ENCODE peak calls at places on chromosomes 5 and 9, in nine cellular contexts. K is activated CD4-positive, CD25-positive, alpha-beta regulatory T cell treated with anti-CD3 and anti-CD28 coated beads, Interleukin-2, amount 50 U/mL, for 72 hours; J is amniotic epithelial cell; C is RPMI8226; Y is fibroblast of lung; M is NCI-H2171; V is T-helper 9 cell; A is G401; N is EH. E is an unnamed sample.

GRCh38 chr5:166441-167372 is 24.6 kb upstream of the LRRC14B start:
- DNase-seq in K (peak), J (no peak), C (no peak), Y (no peak), M (no peak), V (no peak), A (no peak), N (no peak), E (no peak)

GRCh38 chr9:127196826-127197145 is 67.8 kb upstream of the GARNL3 start:
- DNase-seq in K (no peak), J (no peak), C (no peak), Y (peak), M (no peak), V (no peak), A (peak), N (no peak), E (no peak)

GRCh38 chr5:72947523-72947922 is 8.3 kb upstream of the FCHO2 start:
- DNase-seq in K (no peak), J (no peak), C (no peak), Y (no peak), M (no peak), V (no peak), A (no peak), N (no peak), E (no peak)

GRCh38 chr5:103918668-103919367 is 356.2 kb upstream of the NUDT12 start:
- DNase-seq in K (no peak), J (peak), C (no peak), Y (peak), M (no peak), V (no peak), A (peak), N (peak), E (no peak)

GRCh38 chr5:145827275-145827674 is 7.9 kb downstream of the PRELID2 start:
- DNase-seq in K (no peak), J (no peak), C (no peak), Y (no peak), M (no peak), V (no peak), A (no peak), N (no peak), E (no peak)

GRCh38 chr5:98569288-98569687 is 204.2 kb upstream of the RGMB start:
- DNase-seq in K (no peak), J (peak), C (no peak), Y (no peak), M (no peak), V (no peak), A (no peak), N (no peak), E (no peak)

GRCh38 chr5:179680014-179680779 is 637 bp downstream of the CBY3 start:
- DNase-seq in K (no peak), J (no peak), C (no peak), Y (no peak), M (no peak), V (no peak), A (no peak), N (no peak), E (no peak)

GRCh38 chr5:75460947-75461346 is 50.5 kb downstream of the CERT1 start:
- DNase-seq in K (no peak), J (no peak), C (no peak), Y (no peak), M (no peak), V (no peak), A (peak), N (no peak), E (peak)

GRCh38 chr9:21933281-21933680 is 60.9 kb downstream of the CDKN2A start:
- DNase-seq in K (no peak), J (no peak), C (no peak), Y (no peak), M (no peak), V (no peak), A (no peak), N (no peak), E (no peak)

GRCh38 chr5:98904786-98905185 is 24.0 kb downstream of the CHD1 start:
- DNase-seq in K (no peak), J (peak), C (no peak), Y (peak), M (no peak), V (no peak), A (no peak), N (peak), E (no peak)

GRCh38 chr5:125528881-125529280 is 782.4 kb upstream of the ZNF608 start:
- DNase-seq in K (no peak), J (peak), C (no peak), Y (no peak), M (no peak), V (no peak), A (no peak), N (no peak), E (no peak)

GRCh38 chr9:17065062-17065461 is 69.8 kb upstream of the CNTLN start:
- DNase-seq in K (no peak), J (no peak), C (no peak), Y (no peak), M (no peak), V (no peak), A (no peak), N (no peak), E (no peak)

GRCh38 chr9:112532427-112532826 is 45.8 kb downstream of the KIAA1958 start:
- DNase-seq in K (no peak), J (peak), C (no peak), Y (peak), M (no peak), V (no peak), A (peak), N (peak), E (no peak)

GRCh38 chr5:104218200-104218599 is 655.6 kb upstream of the NUDT12 start:
- DNase-seq in K (no peak), J (no peak), C (no peak), Y (no peak), M (no peak), V (no peak), A (no peak), N (no peak), E (no peak)

GRCh38 chr5:113663879-113664278 is 150.4 kb downstream of the YTHDC2 start:
- DNase-seq in K (no peak), J (peak), C (peak), Y (peak), M (peak), V (peak), A (peak), N (peak), E (no peak)

GRCh38 chr5:33282696-33283095 is 158.1 kb upstream of the TARS1 start:
- DNase-seq in K (no peak), J (no peak), C (no peak), Y (no peak), M (no peak), V (no peak), A (no peak), N (no peak), E (no peak)

GRCh38 chr5:12870870-12871539 is 966.8 kb upstream of the CTNND2 start:
- DNase-seq in K (no peak), J (no peak), C (no peak), Y (no peak), M (no peak), V (no peak), A (no peak), N (no peak), E (no peak)

GRCh38 chr5:32276173-32276853 is 36.4 kb downstream of the MTMR12 start:
- DNase-seq in K (no peak), J (peak), C (peak), Y (peak), M (no peak), V (no peak), A (no peak), N (peak), E (no peak)

GRCh38 chr5:143564417-143564816 is 160.9 kb upstream of the NR3C1 start:
- DNase-seq in K (no peak), J (no peak), C (peak), Y (no peak), M (no peak), V (no peak), A (no peak), N (no peak), E (no peak)

GRCh38 chr5:178590924-178591423 is 781 bp upstream of the COL23A1 start:
- DNase-seq in K (no peak), J (no peak), C (no peak), Y (peak), M (no peak), V (no peak), A (no peak), N (peak), E (no peak)

GRCh38 chr9:128911529-128912035 is 9.2 kb upstream of the PHYHD1 start:
- DNase-seq in K (no peak), J (no peak), C (no peak), Y (peak), M (no peak), V (no peak), A (no peak), N (peak), E (no peak)

GRCh38 chr9:130681769-130682489 is 11.7 kb upstream of the EXOSC2 start:
- DNase-seq in K (peak), J (no peak), C (peak), Y (no peak), M (no peak), V (no peak), A (peak), N (no peak), E (no peak)

GRCh38 chr9:108639736-108640135 is 216.1 kb downstream of the ACTL7B start:
- DNase-seq in K (no peak), J (no peak), C (no peak), Y (no peak), M (no peak), V (no peak), A (no peak), N (no peak), E (no peak)

GRCh38 chr9:7297521-7297920 is 502.1 kb downstream of the DMAC1 start:
- DNase-seq in K (no peak), J (no peak), C (no peak), Y (no peak), M (no peak), V (no peak), A (no peak), N (no peak), E (no peak)

GRCh38 chr9:96574931-96575351 is 44.7 kb downstream of the CDC14B start:
- DNase-seq in K (no peak), J (peak), C (no peak), Y (peak), M (no peak), V (no peak), A (no peak), N (no peak), E (no peak)

GRCh38 chr9:36470891-36471290 is 70.8 kb upstream of the RNF38 start:
- DNase-seq in K (peak), J (peak), C (peak), Y (peak), M (no peak), V (peak), A (no peak), N (peak), E (no peak)

GRCh38 chr9:84642618-84643017 is 26.9 kb upstream of the NTRK2 start:
- DNase-seq in K (no peak), J (no peak), C (no peak), Y (no peak), M (no peak), V (no peak), A (no peak), N (no peak), E (no peak)

GRCh38 chr5:38780950-38781349 is 64.9 kb upstream of the OSMR start:
- DNase-seq in K (no peak), J (peak), C (peak), Y (peak), M (peak), V (no peak), A (peak), N (peak), E (no peak)

GRCh38 chr9:109742759-109743388 is 37.1 kb upstream of the PALM2AKAP2 start:
- DNase-seq in K (no peak), J (peak), C (no peak), Y (peak), M (no peak), V (no peak), A (no peak), N (peak), E (no peak)

GRCh38 chr5:119365847-119366536 is 10.2 kb downstream of the TNFAIP8 start:
- DNase-seq in K (no peak), J (no peak), C (no peak), Y (no peak), M (no peak), V (no peak), A (no peak), N (peak), E (no peak)